ENCODE peak calls at places on chromosome 1, in five cellular contexts. J is HEK293T, D is gastrocnemius medialis, Q is NCI-H2107, G is left ventricle myocardium inferior. P is an unnamed sample.

GRCh38 chr1:6325482-6325881 is 64.6 kb upstream of the GPR153 start:
- DNase-seq in G (no peak), J (no peak), D (no peak), Q (no peak), P (no peak)

GRCh38 chr1:11321656-11322491 is 48.9 kb downstream of the UBIAD1 start:
- DNase-seq in Q (no peak), J (no peak), G (no peak), D (no peak), P (no peak)

GRCh38 chr1:52474807-52475206 is 70.4 kb downstream of the PRPF38A start:
- DNase-seq in J (no peak), Q (no peak), D (no peak), G (no peak), P (no peak)

GRCh38 chr1:160942926-160943325 is 11.7 kb downstream of the ITLN2 start:
- DNase-seq in J (no peak), G (no peak), Q (no peak), D (no peak), P (peak)

GRCh38 chr1:231153726-231154125 is 8.1 kb upstream of the TRIM67 start:
- DNase-seq in G (no peak), Q (no peak), D (no peak), J (no peak), P (no peak)

GRCh38 chr1:16208270-16208987 is 4.0 kb downstream of the ARHGEF19 start:
- DNase-seq in G (no peak), J (no peak), Q (no peak), D (no peak), P (no peak)

GRCh38 chr1:39574646-39575045 is 1.9 kb downstream of the PABPC4 start:
- DNase-seq in G (no peak), D (peak), Q (peak), J (peak), P (no peak)

GRCh38 chr1:53182111-53182593 is 14.5 kb upstream of the CPT2 start:
- DNase-seq in Q (peak), J (peak), D (peak), G (peak), P (peak)

GRCh38 chr1:20187813-20188454 is 1.6 kb upstream of the PLA2G2C start:
- DNase-seq in J (no peak), G (no peak), Q (no peak), D (no peak), P (no peak)

GRCh38 chr1:42943728-42944127 is 14.9 kb downstream of the SLC2A1 start:
- DNase-seq in G (no peak), Q (no peak), J (no peak), D (no peak), P (no peak)

GRCh38 chr1:161119017-161119378 is 1.1 kb downstream of the NIT1 start:
- DNase-seq in Q (no peak), G (peak), D (peak), J (peak), P (peak)

GRCh38 chr1:116765962-116766361 is 11.7 kb downstream of the CD2 start:
- DNase-seq in D (no peak), J (no peak), Q (no peak), G (no peak), P (no peak)

GRCh38 chr1:150876111-150876434 is 326 bp downstream of the ARNT start:
- DNase-seq in J (peak), G (no peak), D (peak), Q (no peak), P (no peak)